ENCODE peak calls at places on chromosome 11, in four cellular contexts. I is K562, U is GM12878, W is HepG2. Z is an unnamed sample.

GRCh38 chr11:95789506-95790122 is at the start of gene FAM76B:
- DNase-seq in I (peak), U (peak), W (peak), Z (peak)

GRCh38 chr11:119148855-119149370 is at the start of gene ABCG4:
- DNase-seq in I (peak), U (no peak), W (no peak), Z (peak)

GRCh38 chr11:67691149-67691548 is 16.7 kb upstream of the ALDH3B2 start:
- DNase-seq in I (no peak), U (no peak), W (no peak), Z (no peak)

GRCh38 chr11:132095230-132096165 is 725.1 kb downstream of the NTM start:
- DNase-seq in I (no peak), U (no peak), W (no peak), Z (no peak)

GRCh38 chr11:19646921-19647320 is 65.7 kb upstream of the NAV2 start:
- DNase-seq in I (no peak), U (no peak), W (no peak), Z (no peak)

GRCh38 chr11:71951741-71952310 is 23.0 kb downstream of the RNF121 start:
- DNase-seq in I (no peak), U (no peak), W (no peak), Z (no peak)

GRCh38 chr11:15885913-15886698 is 470.2 kb downstream of the SOX6 start:
- DNase-seq in I (no peak), U (no peak), W (no peak), Z (no peak)

GRCh38 chr11:71979582-71979981 is 19.1 kb upstream of the IL18BP start:
- DNase-seq in I (no peak), U (no peak), W (no peak), Z (no peak)

GRCh38 chr11:12377824-12378593 is 638 bp downstream of the PARVA start:
- DNase-seq in I (peak), U (no peak), W (peak), Z (peak)

GRCh38 chr11:102361100-102362021 is 14.3 kb downstream of the BIRC2 start:
- DNase-seq in I (no peak), U (peak), W (no peak), Z (no peak)

GRCh38 chr11:67303132-67303988 is at the start of gene SSH3:
- DNase-seq in I (peak), U (no peak), W (peak), Z (peak)

GRCh38 chr11:38456371-38456770 is 1858.3 kb upstream of the RAG2 start:
- DNase-seq in I (no peak), U (no peak), W (no peak), Z (no peak)
- TF ChIP-seq SP1 in I (no peak), U (no peak), W (no peak), Z (no peak)

GRCh38 chr11:112082729-112083128 is 3.8 kb downstream of the TIMM8B start:
- DNase-seq in I (no peak), U (no peak), W (no peak), Z (no peak)
- TF ChIP-seq TARDBP in I (no peak), U (no peak), W (no peak), Z (no peak)

GRCh38 chr11:122103366-122103765 is 12.6 kb downstream of the BLID start:
- DNase-seq in I (no peak), U (no peak), W (no peak), Z (no peak)
- TF ChIP-seq SP1 in I (no peak), U (no peak), W (no peak), Z (no peak)

DNA sequence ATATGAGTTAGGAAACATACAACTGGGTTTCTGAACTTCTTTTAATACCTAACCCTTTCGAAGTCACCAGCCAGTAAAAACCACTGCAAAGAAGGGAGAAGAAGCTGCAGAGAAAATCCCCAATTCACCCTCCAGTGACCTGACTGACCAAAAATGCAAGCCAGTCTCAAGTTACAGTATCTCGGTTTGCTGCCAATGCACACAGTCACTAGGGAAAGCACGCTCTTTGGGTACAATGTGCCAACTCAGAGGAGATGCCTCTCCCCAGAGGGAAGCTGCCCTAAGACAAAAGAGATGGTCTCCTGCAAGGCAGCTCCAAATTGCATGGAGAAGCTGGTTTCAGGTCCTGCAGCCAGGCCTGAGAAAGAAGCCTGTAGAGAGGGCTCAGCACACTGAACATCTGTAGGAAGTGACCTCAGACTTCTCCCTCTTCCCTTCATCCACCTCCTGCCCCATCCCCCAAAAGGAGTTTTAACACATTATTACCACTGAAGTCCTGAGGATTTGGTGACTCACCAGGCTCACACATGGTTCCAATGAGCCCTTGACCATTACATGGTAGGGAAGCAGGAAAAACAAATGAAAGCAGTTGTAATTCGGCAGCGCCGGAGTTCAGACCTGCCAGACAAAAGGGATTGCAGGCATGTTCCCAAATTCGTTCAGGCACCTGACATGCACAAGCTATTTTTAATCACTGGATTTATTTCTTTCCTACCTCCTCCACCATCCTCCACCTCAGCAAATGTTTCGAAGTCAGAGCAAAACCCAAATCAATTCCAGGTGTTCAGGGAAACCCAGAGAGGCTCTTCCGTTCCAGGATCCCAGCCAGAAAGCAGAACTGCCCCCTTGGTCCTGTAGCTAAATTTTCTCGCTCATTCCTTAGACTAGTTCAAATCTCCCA is 90.1 kb downstream of the ETS1 start:
- DNase-seq in I (no peak), U (peak), W (no peak), Z (no peak)
- TF ChIP-seq TARDBP in I (no peak), U (no peak), W (no peak), Z (no peak)

GRCh38 chr11:76388408-76388807 is 7.3 kb downstream of the GVQW3 start:
- DNase-seq in I (no peak), U (no peak), W (no peak), Z (no peak)
- TF ChIP-seq SP1 in I (no peak), U (no peak), W (no peak), Z (no peak)

DNA sequence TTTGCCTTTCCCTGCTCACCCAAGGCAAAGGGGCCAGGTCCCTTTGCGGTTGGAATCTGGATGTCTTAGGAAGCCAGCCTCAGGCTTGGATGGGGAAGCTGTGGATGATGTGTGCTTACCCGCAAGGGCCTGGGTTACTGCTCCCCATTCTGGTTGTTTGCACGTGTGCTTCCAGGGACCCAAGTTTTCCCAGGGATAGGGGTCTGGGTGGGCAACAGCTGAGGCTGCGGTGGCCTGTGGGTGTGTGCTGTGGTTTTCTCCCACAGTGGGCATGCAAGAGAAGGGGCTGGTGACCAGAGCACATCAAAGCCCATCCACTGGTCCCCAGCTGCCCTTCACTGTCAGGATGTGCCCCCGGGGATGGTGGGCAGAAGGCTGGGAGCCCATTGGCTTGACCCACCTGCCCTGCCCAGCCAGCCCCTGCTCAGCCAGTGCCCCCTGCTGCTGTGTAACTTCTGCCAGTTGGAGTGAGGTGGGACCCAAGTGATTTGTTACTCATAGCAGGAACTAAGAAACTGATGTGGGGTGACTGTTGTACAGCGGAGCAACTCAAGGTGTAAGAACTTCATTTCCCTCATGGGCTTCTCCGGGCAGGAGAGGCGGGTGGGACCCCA is 3.3 kb downstream of the CAPN5 start:
- DNase-seq in I (no peak), U (no peak), W (no peak), Z (no peak)
- TF ChIP-seq TARDBP in I (no peak), U (no peak), W (no peak), Z (no peak)

GRCh38 chr11:6725386-6725896 is 42.3 kb upstream of the MRPL17 start:
- DNase-seq in I (no peak), U (no peak), W (peak), Z (no peak)
- TF ChIP-seq SP1 in I (no peak), U (no peak), W (no peak), Z (no peak)

GRCh38 chr11:64196616-64197015 is 9.9 kb upstream of the FERMT3 start:
- DNase-seq in I (no peak), U (no peak), W (no peak), Z (no peak)
- TF ChIP-seq TARDBP in I (no peak), U (no peak), W (no peak), Z (no peak)

DNA sequence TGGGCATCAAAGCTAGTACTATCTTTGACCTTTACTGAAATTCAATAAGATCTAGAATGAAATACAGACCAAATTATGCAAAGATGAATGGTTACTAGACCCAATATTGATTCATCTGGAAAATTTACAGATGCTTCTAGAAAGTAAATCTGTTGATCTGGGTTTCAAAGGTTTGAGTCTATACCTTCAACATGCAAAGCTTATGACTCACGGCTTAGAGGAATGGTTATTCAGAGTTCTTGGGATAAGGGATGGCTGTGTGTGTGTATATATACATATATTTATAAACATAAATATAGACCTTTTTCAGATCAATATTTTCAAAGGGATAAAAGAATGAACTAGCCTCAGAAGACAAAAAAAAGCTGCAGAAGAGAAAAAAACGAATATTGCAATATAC is 1.3 kb downstream of the SPTY2D1 start:
- DNase-seq in I (no peak), U (no peak), W (no peak), Z (no peak)
- TF ChIP-seq SP1 in I (no peak), U (no peak), W (no peak), Z (no peak)

DNA sequence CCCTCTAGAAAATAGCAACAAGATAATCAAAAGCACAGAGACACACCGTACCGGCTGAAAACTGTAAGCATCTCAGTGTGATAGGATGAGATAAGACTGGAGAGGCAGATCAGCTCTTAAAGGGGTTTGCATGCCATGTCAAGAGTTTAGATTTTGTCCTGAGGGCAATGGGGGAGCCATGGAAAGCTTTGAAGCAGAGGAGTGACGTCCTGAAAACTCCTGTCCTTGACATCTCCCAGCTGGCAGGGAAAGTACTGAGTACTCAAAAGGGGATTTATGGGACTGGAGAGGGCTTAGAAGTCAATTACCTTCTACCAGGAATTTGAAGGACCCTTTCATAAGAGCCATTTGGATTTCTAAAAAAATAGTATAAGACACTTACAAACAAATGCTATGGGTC is 420.5 kb upstream of the NARS2 start:
- DNase-seq in I (no peak), U (no peak), W (no peak), Z (no peak)
- TF ChIP-seq TARDBP in I (no peak), U (no peak), W (no peak), Z (no peak)

Z was measured in HEK293T.